ENCODE peak calls at places on chromosomes 3 and 15, in seven cellular contexts. Z is AG04449, L is astrocyte of the spinal cord, Q is lung, M is astrocyte, S is stomach, A is GM06990. H is an unnamed sample.

GRCh38 chr15:41852736-41853135 is 14.1 kb downstream of the PLA2G4B start:
- DNase-seq in Z (no peak), M (no peak), Q (no peak), A (no peak), L (no peak), S (no peak), H (no peak)

GRCh38 chr3:165206454-165207266 is 10.5 kb upstream of the SLITRK3 start:
- DNase-seq in S (peak; percentile 76), L (peak; percentile 84), M (peak; percentile 61), A (peak; percentile 47), Z (no peak), Q (peak; percentile 62), H (peak; percentile 10)

GRCh38 chr3:16334909-16335308 is 69.9 kb downstream of the OXNAD1 start:
- DNase-seq in L (peak; percentile 18), S (no peak), Q (no peak), A (no peak), M (no peak), Z (no peak), H (no peak)

GRCh38 chr3:61452536-61452991 is 108.8 kb upstream of the PTPRG start:
- DNase-seq in L (no peak), Z (peak; percentile 31), A (no peak), M (peak; percentile 16), S (no peak), Q (no peak), H (no peak)

GRCh38 chr15:88785217-88785616 is 18.0 kb upstream of the ACAN start:
- DNase-seq in A (no peak), L (no peak), Q (no peak), Z (no peak), M (no peak), S (no peak), H (no peak)

GRCh38 chr3:11300970-11301369 is 28.8 kb downstream of the ATG7 start:
- DNase-seq in A (no peak), Z (no peak), S (no peak), Q (no peak), M (peak; percentile 24), L (peak; percentile 47), H (no peak)

GRCh38 chr15:50825946-50826345 is 60.4 kb upstream of the SPPL2A start:
- DNase-seq in L (no peak), M (no peak), Z (no peak), S (no peak), A (no peak), Q (no peak), H (no peak)

GRCh38 chr3:40267940-40268707 is 41.4 kb upstream of the EIF1B start:
- DNase-seq in Q (no peak), Z (no peak), A (no peak), L (no peak), M (no peak), S (no peak), H (no peak)

GRCh38 chr3:52339612-52340011 is 23.5 kb downstream of the DNAH1 start:
- DNase-seq in L (peak; percentile 88), Z (peak; percentile 57), M (peak; percentile 65), S (no peak), Q (no peak), A (no peak), H (peak; percentile 66)

GRCh38 chr15:61364871-61365270 is 135.8 kb upstream of the RORA start:
- DNase-seq in A (no peak), L (no peak), Z (no peak), M (no peak), Q (no peak), S (no peak), H (no peak)

GRCh38 chr3:124997303-124998246 is 58.2 kb downstream of the HEG1 start:
- DNase-seq in Z (no peak), M (no peak), L (no peak), S (no peak), A (no peak), Q (no peak), H (no peak)

GRCh38 chr15:84391191-84391590 is 155.6 kb downstream of the GOLGA6L4 start:
- DNase-seq in S (no peak), Q (no peak), Z (no peak), A (no peak), M (no peak), L (no peak), H (no peak)

GRCh38 chr3:185332026-185332735 is 30.8 kb upstream of the MAP3K13 start:
- DNase-seq in M (peak; percentile 46), S (no peak), Q (no peak), A (peak; percentile 67), L (peak; percentile 71), Z (peak; percentile 56), H (peak; percentile 54)

GRCh38 chr3:158659454-158660237 is 12.8 kb downstream of the LXN start:
- DNase-seq in Z (peak; percentile 21), Q (peak; percentile 51), S (peak; percentile 43), L (peak; percentile 77), A (no peak), M (peak; percentile 65), H (peak; percentile 5)

GRCh38 chr15:101542306-101543025 is 53.0 kb upstream of the PCSK6 start:
- DNase-seq in L (no peak), Z (no peak), Q (no peak), S (no peak), A (no peak), M (no peak), H (no peak)

GRCh38 chr15:101543431-101543830 is 53.9 kb upstream of the PCSK6 start:
- DNase-seq in M (no peak), L (no peak), A (no peak), S (no peak), Z (no peak), Q (no peak), H (no peak)

GRCh38 chr15:101543926-101544490 is 54.5 kb upstream of the PCSK6 start:
- DNase-seq in Q (no peak), M (no peak), L (no peak), Z (no peak), A (no peak), S (no peak), H (no peak)

GRCh38 chr15:101541501-101542292 is 52.2 kb upstream of the PCSK6 start:
- DNase-seq in S (no peak), Q (no peak), Z (no peak), M (no peak), L (no peak), A (no peak), H (no peak)

GRCh38 chr15:101543026-101543390 is 53.5 kb upstream of the PCSK6 start:
- DNase-seq in L (no peak), S (no peak), A (no peak), M (no peak), Z (no peak), Q (no peak), H (no peak)
- H3K4me3 ChIP-seq in L (no peak overlapping the region), S (no peak overlapping the region), A (no peak overlapping the region), M (no peak overlapping the region), Z (no peak overlapping the region), Q (no peak overlapping the region), H (no peak overlapping the region)

GRCh38 chr3:146217324-146217723 is 33.6 kb downstream of the PLSCR4 start:
- DNase-seq in Z (no peak), M (no peak), S (no peak), A (no peak), L (no peak), Q (no peak), H (no peak)

GRCh38 chr3:146223401-146224373 is 27.2 kb downstream of the PLSCR4 start:
- DNase-seq in A (no peak), M (peak; percentile 25), L (peak; percentile 19), Q (no peak), S (no peak), Z (no peak), H (no peak)

GRCh38 chr3:146221276-146221675 is 29.6 kb downstream of the PLSCR4 start:
- DNase-seq in A (no peak), S (no peak), Z (no peak), Q (no peak), M (peak; percentile 30), L (peak; percentile 25), H (no peak)

GRCh38 chr3:146222204-146223046 is 28.5 kb downstream of the PLSCR4 start:
- DNase-seq in A (no peak), Z (no peak), L (peak; percentile 33), Q (no peak), S (no peak), M (peak; percentile 26), H (no peak)

DNA sequence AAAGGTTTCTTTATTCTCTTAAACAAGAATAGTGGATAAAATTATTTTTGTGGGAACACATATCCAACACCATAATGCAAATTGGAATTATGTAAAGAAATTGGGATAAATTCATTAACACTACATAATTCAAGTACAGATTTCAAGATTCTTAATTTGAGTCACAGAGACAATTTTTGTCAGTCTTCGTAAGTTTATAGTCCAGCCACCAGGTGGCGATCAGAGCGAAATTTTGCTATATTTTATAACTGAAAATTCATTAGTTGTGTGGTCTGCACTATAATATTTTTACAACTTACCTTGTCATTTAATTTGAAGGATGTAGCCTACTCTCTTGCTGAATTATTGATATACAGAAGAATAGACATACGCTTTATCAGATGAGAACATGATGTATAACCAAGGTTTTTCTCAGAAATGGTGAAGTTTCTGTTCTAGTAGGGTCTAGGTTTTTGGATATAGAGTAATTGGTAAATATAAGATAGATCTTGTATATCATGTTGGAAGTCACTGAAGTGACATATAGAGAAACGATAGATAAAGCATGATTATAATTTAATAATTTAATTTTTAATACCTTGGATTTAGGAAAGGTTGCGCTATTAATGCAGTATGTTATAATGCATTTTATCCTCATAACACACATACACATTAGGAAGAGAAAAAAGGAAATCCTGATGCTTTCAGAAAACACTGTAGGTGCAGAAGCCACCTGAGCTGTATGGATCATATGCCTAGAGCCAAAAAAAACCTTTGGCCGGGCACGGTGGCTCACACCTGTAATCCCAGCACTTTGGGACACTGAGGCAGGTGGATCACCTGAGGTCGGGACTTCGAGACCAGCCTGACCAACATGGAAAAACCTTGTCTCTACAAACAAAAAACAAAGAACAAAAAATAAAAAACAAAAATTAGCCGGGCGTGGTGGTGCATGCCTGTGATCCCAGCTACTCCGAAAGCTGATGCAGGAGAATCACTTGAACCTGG is 31.7 kb downstream of the PLSCR4 start:
- DNase-seq in L (peak; percentile 52), S (peak; percentile 32), M (no peak), Z (no peak), Q (no peak), A (no peak), H (no peak)
- TF ChIP-seq CTCF in L (peak; percentile 50), S (no peak), M (peak; percentile 61), Z (no peak), Q (peak; percentile 50), A (peak; percentile 63), H (peak; percentile 53)

GRCh38 chr3:103813955-103814354 is 1379.1 kb downstream of the ZPLD1 start:
- DNase-seq in L (no peak), S (no peak), M (no peak), Q (no peak), A (no peak), Z (no peak), H (no peak)
- H3K4me3 ChIP-seq in L (no peak overlapping the region), S (no peak overlapping the region), M (no peak overlapping the region), Q (no peak overlapping the region), A (no peak overlapping the region), Z (no peak overlapping the region), H (no peak overlapping the region)

DNA sequence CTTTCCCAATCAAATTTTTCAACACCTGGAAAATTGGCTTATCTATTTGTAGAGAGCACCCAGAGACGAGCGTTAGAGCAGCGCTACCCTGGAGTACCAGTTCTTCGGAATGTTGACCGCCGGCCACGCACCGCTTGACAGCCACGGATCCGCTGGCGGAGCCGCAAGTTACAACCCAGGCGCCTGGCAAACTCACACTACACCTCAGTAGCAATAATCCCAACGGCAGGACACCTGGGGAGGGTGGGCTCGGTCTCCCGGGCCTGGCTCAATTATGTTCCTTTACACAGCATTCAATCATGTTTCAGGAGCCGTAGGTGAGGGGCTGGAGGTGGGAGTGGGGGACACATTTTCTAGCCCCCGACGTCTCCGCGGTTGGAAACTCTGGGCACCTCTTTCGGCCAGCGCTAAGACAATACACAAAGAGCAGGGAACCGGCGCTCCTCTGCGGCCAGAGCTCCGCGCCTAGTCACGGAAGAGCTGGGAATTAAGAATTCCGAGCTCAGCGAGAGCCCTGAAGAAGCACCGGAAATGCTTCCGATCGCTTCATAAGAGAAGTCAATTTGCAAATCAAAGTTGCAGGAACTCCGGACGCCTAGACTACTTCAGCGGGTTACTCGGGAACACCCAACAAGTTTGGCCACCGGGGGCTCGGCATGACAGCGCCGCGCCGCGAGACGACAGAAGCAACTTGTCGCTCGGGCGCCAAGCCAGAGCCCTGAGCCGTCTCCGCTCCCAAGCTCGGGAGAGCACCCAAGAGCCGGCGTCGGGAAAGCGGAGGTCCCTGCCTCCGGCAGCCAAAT is 1.0 kb downstream of the MB21D2 start:
- DNase-seq in A (peak; percentile 81), M (peak; percentile 67), S (peak; percentile 63), Q (peak; percentile 60), L (peak; percentile 77), Z (no peak), H (no peak)
- TF ChIP-seq CTCF in A (peak; percentile 25), M (no peak), S (no peak), Q (no peak), L (no peak), Z (no peak), H (peak; percentile 34)